ENCODE peak calls at places on chromosome 16, in nine cellular contexts. One of them, this sample, is unnamed.

GRCh38 chr16:85592700-85593502 is 20.2 kb upstream of the GSE1 start:
- DNase-seq in GM23248: peak; percentile 75
- DNase-seq in T-cell: no peak
- DNase-seq in heart left ventricle: no peak
- DNase-seq in HL-60: no peak
- DNase-seq in effector memory CD8-positive, alpha-beta T cell: no peak
- DNase-seq in retina: peak; percentile 58
- DNase-seq in sigmoid colon: no peak
- DNase-seq in dorsolateral prefrontal cortex: no peak
- DNase-seq in this sample: no peak

GRCh38 chr16:76535-77272 is 1.3 kb upstream of the MPG start:
- DNase-seq in GM23248: peak; percentile 90
- DNase-seq in T-cell: no peak
- DNase-seq in heart left ventricle: peak; percentile 91
- DNase-seq in HL-60: peak; percentile 63
- DNase-seq in effector memory CD8-positive, alpha-beta T cell: no peak
- DNase-seq in retina: no peak
- DNase-seq in sigmoid colon: peak; percentile 93
- DNase-seq in dorsolateral prefrontal cortex: no peak
- DNase-seq in this sample: peak; percentile 72

GRCh38 chr16:1088295-1089170 is 7.5 kb downstream of the C1QTNF8 start:
- DNase-seq in GM23248: no peak
- DNase-seq in T-cell: no peak
- DNase-seq in heart left ventricle: no peak
- DNase-seq in HL-60: no peak
- DNase-seq in effector memory CD8-positive, alpha-beta T cell: no peak
- DNase-seq in retina: no peak
- DNase-seq in sigmoid colon: no peak
- DNase-seq in dorsolateral prefrontal cortex: no peak
- DNase-seq in this sample: no peak

GRCh38 chr16:53089434-53090270 is 34.9 kb downstream of the CHD9 start:
- DNase-seq in GM23248: peak; percentile 49
- DNase-seq in T-cell: no peak
- DNase-seq in heart left ventricle: peak; percentile 38
- DNase-seq in HL-60: no peak
- DNase-seq in effector memory CD8-positive, alpha-beta T cell: no peak
- DNase-seq in retina: no peak
- DNase-seq in sigmoid colon: peak; percentile 77
- DNase-seq in dorsolateral prefrontal cortex: no peak
- DNase-seq in this sample: no peak

GRCh38 chr16:1470543-1471251 is 4.1 kb downstream of the CLCN7 start:
- DNase-seq in GM23248: peak; percentile 64
- DNase-seq in T-cell: no peak
- DNase-seq in heart left ventricle: no peak
- DNase-seq in HL-60: peak; percentile 92
- DNase-seq in effector memory CD8-positive, alpha-beta T cell: no peak
- DNase-seq in retina: no peak
- DNase-seq in sigmoid colon: no peak
- DNase-seq in dorsolateral prefrontal cortex: no peak
- DNase-seq in this sample: no peak

GRCh38 chr16:11562941-11563340 is 23.8 kb downstream of the LITAF start:
- DNase-seq in GM23248: no peak
- DNase-seq in T-cell: no peak
- DNase-seq in heart left ventricle: no peak
- DNase-seq in HL-60: no peak
- DNase-seq in effector memory CD8-positive, alpha-beta T cell: no peak
- DNase-seq in retina: no peak
- DNase-seq in sigmoid colon: no peak
- DNase-seq in dorsolateral prefrontal cortex: no peak
- DNase-seq in this sample: no peak

GRCh38 chr16:27767081-27767480 is 217.1 kb downstream of the KATNIP start:
- DNase-seq in GM23248: no peak
- DNase-seq in T-cell: no peak
- DNase-seq in heart left ventricle: peak; percentile 14
- DNase-seq in HL-60: no peak
- DNase-seq in effector memory CD8-positive, alpha-beta T cell: no peak
- DNase-seq in retina: no peak
- DNase-seq in sigmoid colon: no peak
- DNase-seq in dorsolateral prefrontal cortex: no peak
- DNase-seq in this sample: no peak

GRCh38 chr16:55773859-55774549 is 58.9 kb downstream of the CES1 start:
- DNase-seq in GM23248: peak; percentile 55
- DNase-seq in T-cell: no peak
- DNase-seq in heart left ventricle: no peak
- DNase-seq in HL-60: no peak
- DNase-seq in effector memory CD8-positive, alpha-beta T cell: no peak
- DNase-seq in retina: no peak
- DNase-seq in sigmoid colon: no peak
- DNase-seq in dorsolateral prefrontal cortex: no peak
- DNase-seq in this sample: no peak

GRCh38 chr16:89300311-89300975 is 82.9 kb downstream of the ZNF778 start:
- DNase-seq in GM23248: no peak
- DNase-seq in T-cell: no peak
- DNase-seq in heart left ventricle: peak; percentile 60
- DNase-seq in HL-60: no peak
- DNase-seq in effector memory CD8-positive, alpha-beta T cell: no peak
- DNase-seq in retina: no peak
- DNase-seq in sigmoid colon: peak; percentile 90
- DNase-seq in dorsolateral prefrontal cortex: no peak
- DNase-seq in this sample: no peak

GRCh38 chr16:66653581-66654350 is 42.8 kb downstream of the CMTM4 start:
- DNase-seq in GM23248: peak; percentile 30
- DNase-seq in T-cell: no peak
- DNase-seq in heart left ventricle: no peak
- DNase-seq in HL-60: no peak
- DNase-seq in effector memory CD8-positive, alpha-beta T cell: no peak
- DNase-seq in retina: no peak
- DNase-seq in sigmoid colon: peak; percentile 12
- DNase-seq in dorsolateral prefrontal cortex: no peak
- DNase-seq in this sample: no peak

GRCh38 chr16:86343111-86343642 is 167.2 kb upstream of the FOXF1 start:
- DNase-seq in GM23248: peak; percentile 85
- DNase-seq in T-cell: no peak
- DNase-seq in heart left ventricle: peak; percentile 34
- DNase-seq in HL-60: no peak
- DNase-seq in effector memory CD8-positive, alpha-beta T cell: no peak
- DNase-seq in retina: peak; percentile 42
- DNase-seq in sigmoid colon: peak; percentile 97
- DNase-seq in dorsolateral prefrontal cortex: no peak
- DNase-seq in this sample: no peak

GRCh38 chr16:46814790-46815189 is 16.2 kb downstream of the C16orf87 start:
- DNase-seq in GM23248: no peak
- DNase-seq in T-cell: no peak
- DNase-seq in heart left ventricle: no peak
- DNase-seq in HL-60: no peak
- DNase-seq in effector memory CD8-positive, alpha-beta T cell: no peak
- DNase-seq in retina: no peak
- DNase-seq in sigmoid colon: no peak
- DNase-seq in dorsolateral prefrontal cortex: no peak
- DNase-seq in this sample: no peak

GRCh38 chr16:70689035-70689969 is 3.4 kb upstream of the MTSS2 start:
- DNase-seq in GM23248: no peak
- DNase-seq in T-cell: no peak
- DNase-seq in heart left ventricle: peak; percentile 77
- DNase-seq in HL-60: no peak
- DNase-seq in effector memory CD8-positive, alpha-beta T cell: no peak
- DNase-seq in retina: no peak
- DNase-seq in sigmoid colon: peak; percentile 92
- DNase-seq in dorsolateral prefrontal cortex: no peak
- DNase-seq in this sample: no peak

GRCh38 chr16:68284847-68285246 is 20.5 kb downstream of the SLC7A6 start:
- DNase-seq in GM23248: no peak
- DNase-seq in T-cell: no peak
- DNase-seq in heart left ventricle: no peak
- DNase-seq in HL-60: no peak
- DNase-seq in effector memory CD8-positive, alpha-beta T cell: no peak
- DNase-seq in retina: no peak
- DNase-seq in sigmoid colon: no peak
- DNase-seq in dorsolateral prefrontal cortex: no peak
- DNase-seq in this sample: peak; percentile 83

GRCh38 chr16:68426355-68426652 is 22.0 kb downstream of the SMPD3 start:
- DNase-seq in GM23248: peak; percentile 43
- DNase-seq in T-cell: no peak
- DNase-seq in heart left ventricle: no peak
- DNase-seq in HL-60: no peak
- DNase-seq in effector memory CD8-positive, alpha-beta T cell: no peak
- DNase-seq in retina: no peak
- DNase-seq in sigmoid colon: no peak
- DNase-seq in dorsolateral prefrontal cortex: no peak
- DNase-seq in this sample: no peak

GRCh38 chr16:25699069-25699468 is 7.3 kb downstream of the HS3ST4 start:
- DNase-seq in GM23248: no peak
- DNase-seq in T-cell: no peak
- DNase-seq in heart left ventricle: no peak
- DNase-seq in HL-60: no peak
- DNase-seq in effector memory CD8-positive, alpha-beta T cell: no peak
- DNase-seq in retina: no peak
- DNase-seq in sigmoid colon: no peak
- DNase-seq in dorsolateral prefrontal cortex: no peak
- DNase-seq in this sample: no peak

GRCh38 chr16:85296859-85297698 is 184.8 kb upstream of the CIBAR2 start:
- DNase-seq in GM23248: peak; percentile 59
- DNase-seq in T-cell: no peak
- DNase-seq in heart left ventricle: no peak
- DNase-seq in HL-60: no peak
- DNase-seq in effector memory CD8-positive, alpha-beta T cell: peak; percentile 52
- DNase-seq in retina: no peak
- DNase-seq in sigmoid colon: no peak
- DNase-seq in dorsolateral prefrontal cortex: no peak
- DNase-seq in this sample: peak; percentile 70

GRCh38 chr16:69482410-69482951 is 58.1 kb downstream of the CYB5B start:
- DNase-seq in GM23248: peak; percentile 89
- DNase-seq in T-cell: no peak
- DNase-seq in heart left ventricle: peak; percentile 87
- DNase-seq in HL-60: no peak
- DNase-seq in effector memory CD8-positive, alpha-beta T cell: no peak
- DNase-seq in retina: peak; percentile 31
- DNase-seq in sigmoid colon: peak; percentile 74
- DNase-seq in dorsolateral prefrontal cortex: peak; percentile 36
- DNase-seq in this sample: no peak

GRCh38 chr16:69762843-69763556 is 868 bp downstream of the WWP2 start:
- DNase-seq in GM23248: peak; percentile 77
- DNase-seq in T-cell: no peak
- DNase-seq in heart left ventricle: no peak
- DNase-seq in HL-60: no peak
- DNase-seq in effector memory CD8-positive, alpha-beta T cell: peak; percentile 18
- DNase-seq in retina: no peak
- DNase-seq in sigmoid colon: no peak
- DNase-seq in dorsolateral prefrontal cortex: no peak
- DNase-seq in this sample: peak; percentile 46

GRCh38 chr16:56610609-56611111 is 2.3 kb downstream of the MT2A start:
- DNase-seq in GM23248: peak; percentile 52
- DNase-seq in T-cell: peak; percentile 17
- DNase-seq in heart left ventricle: no peak
- DNase-seq in HL-60: no peak
- DNase-seq in effector memory CD8-positive, alpha-beta T cell: no peak
- DNase-seq in retina: no peak
- DNase-seq in sigmoid colon: no peak
- DNase-seq in dorsolateral prefrontal cortex: no peak
- DNase-seq in this sample: no peak

This sample was measured in RPMI8226.